ENCODE peak calls at places on chromosome 18, in seven cellular contexts. J is choroid plexus epithelial cell, X is HCT116, F is fibroblast of lung, U is epithelial cell of esophagus, N is AG04449, Q is upper lobe of right lung. G is an unnamed sample.

GRCh38 chr18:78607221-78607620 is 372.4 kb upstream of the SALL3 start:
- DNase-seq in F (no peak), J (no peak), U (no peak), Q (no peak), N (no peak), X (no peak), G (no peak)

GRCh38 chr18:9053814-9054213 is 48.7 kb upstream of the NDUFV2 start:
- DNase-seq in X (no peak), F (no peak), J (no peak), N (no peak), U (no peak), Q (no peak), G (no peak)

GRCh38 chr18:30970201-30970816 is 72.2 kb downstream of the DSC3 start:
- DNase-seq in U (peak; percentile 80), F (peak; percentile 43), X (peak; percentile 63), J (peak; percentile 62), Q (no peak), N (no peak), G (no peak)

GRCh38 chr18:57754577-57755330 is 48.4 kb downstream of the ATP8B1 start:
- DNase-seq in N (no peak), F (no peak), X (no peak), Q (no peak), U (no peak), J (no peak), G (no peak)

GRCh38 chr18:54388203-54389142 is 30.8 kb downstream of the C18orf54 start:
- DNase-seq in N (peak; percentile 50), J (peak; percentile 91), U (peak; percentile 87), Q (no peak), F (peak; percentile 88), X (peak; percentile 66), G (peak; percentile 12)

GRCh38 chr18:58813090-58813489 is 51.6 kb upstream of the ZNF532 start:
- DNase-seq in Q (no peak), X (no peak), N (no peak), J (no peak), U (no peak), F (no peak), G (no peak)

GRCh38 chr18:46169464-46169941 is 65.3 kb downstream of the HAUS1 start:
- DNase-seq in F (peak; percentile 87), U (peak; percentile 55), X (no peak), Q (no peak), J (peak; percentile 89), N (no peak), G (no peak)

GRCh38 chr18:55607763-55608162 is 19.8 kb upstream of the TCF4 start:
- DNase-seq in J (no peak), U (no peak), X (no peak), Q (no peak), N (no peak), F (no peak), G (no peak)

GRCh38 chr18:59272971-59273935 is at the start of gene RAX:
- DNase-seq in Q (no peak), U (no peak), J (peak; percentile 7), F (no peak), X (no peak), N (no peak), G (no peak)

GRCh38 chr18:28657836-28658410 is 481.0 kb upstream of the CDH2 start:
- DNase-seq in X (no peak), F (peak; percentile 88), Q (no peak), J (peak; percentile 29), N (no peak), U (peak; percentile 79), G (no peak)

GRCh38 chr18:39966275-39966674 is 1988.8 kb upstream of the PIK3C3 start:
- DNase-seq in Q (no peak), X (no peak), F (no peak), J (peak; percentile 10), U (no peak), N (no peak), G (no peak)

GRCh38 chr18:21914739-21915319 is 174.2 kb downstream of the MIB1 start:
- DNase-seq in J (peak; percentile 88), F (peak; percentile 61), Q (no peak), U (peak; percentile 54), N (no peak), X (peak; percentile 59), G (no peak)

GRCh38 chr18:58769321-58769720 is 95.4 kb upstream of the ZNF532 start:
- DNase-seq in X (no peak), J (no peak), Q (peak; percentile 20), U (peak; percentile 53), F (no peak), N (no peak), G (no peak)

GRCh38 chr18:7812431-7813063 is 245.4 kb downstream of the PTPRM start:
- DNase-seq in Q (no peak), J (peak; percentile 90), U (peak; percentile 26), F (peak; percentile 87), N (peak; percentile 61), X (no peak), G (no peak)

GRCh38 chr18:31268985-31269406 is 49.0 kb upstream of the DSG1 start:
- DNase-seq in F (peak; percentile 36), X (no peak), N (no peak), U (peak; percentile 84), Q (no peak), J (peak; percentile 44), G (no peak)

GRCh38 chr18:8911408-8912340 is 190.8 kb upstream of the NDUFV2 start:
- DNase-seq in J (no peak), Q (no peak), U (no peak), X (no peak), N (no peak), F (no peak), G (no peak)

GRCh38 chr18:12858961-12859360 is 25.1 kb downstream of the PTPN2 start:
- DNase-seq in N (no peak), U (no peak), Q (no peak), J (no peak), F (no peak), X (no peak), G (no peak)

GRCh38 chr18:77127769-77128671 is 4.6 kb downstream of the MBP start:
- DNase-seq in N (peak; percentile 87), U (peak; percentile 99), Q (no peak), J (peak; percentile 94), F (peak; percentile 96), X (no peak), G (peak; percentile 67)

GRCh38 chr18:65403534-65403933 is 347.3 kb upstream of the CDH7 start:
- DNase-seq in Q (no peak), U (no peak), X (no peak), F (no peak), J (no peak), N (no peak), G (no peak)

GRCh38 chr18:39232937-39233336 is 1667.3 kb upstream of the CELF4 start:
- DNase-seq in J (no peak), F (no peak), X (no peak), Q (no peak), U (no peak), N (no peak), G (no peak)

GRCh38 chr18:53790817-53791216 is 433.7 kb downstream of the MBD2 start:
- DNase-seq in F (peak; percentile 23), N (peak; percentile 23), U (no peak), Q (no peak), J (peak; percentile 30), X (no peak), G (no peak)

GRCh38 chr18:75247601-75248421 is 37.2 kb downstream of the TSHZ1 start:
- DNase-seq in N (no peak), U (peak; percentile 29), J (peak; percentile 76), F (peak; percentile 60), X (no peak), Q (no peak), G (no peak)

GRCh38 chr18:36620801-36621200 is 208.0 kb downstream of the TPGS2 start:
- DNase-seq in Q (no peak), X (no peak), U (no peak), N (no peak), F (no peak), J (no peak), G (no peak)
- TF ChIP-seq CTCF in Q (no peak), X (no peak), U (no peak), N (no peak), F (no peak), J (no peak), G (no peak)

GRCh38 chr18:3995476-3996102 is 459.5 kb downstream of the DLGAP1 start:
- DNase-seq in F (peak; percentile 62), U (peak; percentile 81), X (peak; percentile 73), Q (no peak), J (peak; percentile 81), N (no peak), G (peak; percentile 53)
- TF ChIP-seq CTCF in F (peak; percentile 95), U (peak; percentile 94), X (peak; percentile 83), Q (peak; percentile 86), J (peak; percentile 92), N (peak; percentile 72), G (peak; percentile 74)

GRCh38 chr18:48351216-48352050 is 57.8 kb downstream of the ZBTB7C start:
- DNase-seq in J (no peak), X (no peak), N (no peak), U (no peak), F (no peak), Q (no peak), G (no peak)

GRCh38 chr18:48352051-48352755 is 57.0 kb downstream of the ZBTB7C start:
- DNase-seq in Q (no peak), N (no peak), F (no peak), X (no peak), J (no peak), U (no peak), G (no peak)

GRCh38 chr18:48345596-48345995 is 63.6 kb downstream of the ZBTB7C start:
- DNase-seq in U (peak; percentile 48), F (no peak), X (peak; percentile 12), N (no peak), J (peak; percentile 41), Q (no peak), G (no peak)

GRCh38 chr18:48347756-48348326 is 61.3 kb downstream of the ZBTB7C start:
- DNase-seq in X (no peak), N (no peak), J (no peak), F (no peak), U (no peak), Q (no peak), G (no peak)

GRCh38 chr18:48348739-48349138 is 60.4 kb downstream of the ZBTB7C start:
- DNase-seq in U (no peak), Q (no peak), N (no peak), J (no peak), X (no peak), F (no peak), G (no peak)
- TF ChIP-seq CTCF in U (no peak), Q (no peak), N (no peak), J (no peak), X (no peak), F (no peak), G (no peak)

GRCh38 chr18:3233433-3234168 is 13.8 kb upstream of the MYOM1 start:
- DNase-seq in X (no peak), F (no peak), N (no peak), Q (no peak), U (no peak), J (no peak), G (no peak)

GRCh38 chr18:3234457-3234856 is 13.1 kb upstream of the MYL12A start:
- DNase-seq in U (no peak), Q (no peak), F (no peak), X (no peak), J (no peak), N (no peak), G (no peak)

GRCh38 chr18:3236470-3236869 is 11.1 kb upstream of the MYL12A start:
- DNase-seq in X (no peak), Q (no peak), F (no peak), N (no peak), J (no peak), U (peak; percentile 84), G (no peak)

GRCh38 chr18:3235846-3236245 is 11.8 kb upstream of the MYL12A start:
- DNase-seq in J (no peak), U (no peak), Q (no peak), X (no peak), F (no peak), N (no peak), G (no peak)

GRCh38 chr18:3238742-3239141 is 8.9 kb upstream of the MYL12A start:
- DNase-seq in F (no peak), Q (no peak), N (no peak), X (no peak), J (peak; percentile 46), U (no peak), G (no peak)
- TF ChIP-seq CTCF in F (peak; percentile 15), Q (no peak), N (peak; percentile 1), X (no peak), J (peak; percentile 59), U (peak; percentile 17), G (peak; percentile 2)